ENCODE peak calls at places on chromosomes 12 and 14, in six cellular contexts. One of them, this sample, is unnamed.

GRCh38 chr14:92898732-92899131 is 24.2 kb upstream of the CHGA start:
- DNase-seq in uterus: no peak
- DNase-seq in AG10803: no peak
- DNase-seq in bronchial epithelial cell: no peak
- DNase-seq in brain microvascular endothelial cell: no peak
- DNase-seq in GM06990: peak
- DNase-seq in this sample: no peak

GRCh38 chr14:22556021-22556989 is 32.7 kb downstream of the DAD1 start:
- DNase-seq in GM06990: peak
- DNase-seq in uterus: peak
- DNase-seq in bronchial epithelial cell: peak
- DNase-seq in AG10803: peak
- DNase-seq in brain microvascular endothelial cell: peak
- DNase-seq in this sample: peak

GRCh38 chr12:107571492-107571891 is 114.1 kb upstream of the PWP1 start:
- DNase-seq in AG10803: no peak
- DNase-seq in GM06990: no peak
- DNase-seq in brain microvascular endothelial cell: no peak
- DNase-seq in bronchial epithelial cell: no peak
- DNase-seq in uterus: no peak
- DNase-seq in this sample: no peak

GRCh38 chr14:23951590-23952143 is 1.9 kb upstream of the DHRS4 start:
- DNase-seq in bronchial epithelial cell: no peak
- DNase-seq in brain microvascular endothelial cell: no peak
- DNase-seq in GM06990: no peak
- DNase-seq in uterus: no peak
- DNase-seq in AG10803: no peak
- DNase-seq in this sample: no peak

GRCh38 chr14:30551460-30551859 is 7.5 kb upstream of the G2E3 start:
- DNase-seq in uterus: no peak
- DNase-seq in brain microvascular endothelial cell: peak
- DNase-seq in GM06990: no peak
- DNase-seq in AG10803: no peak
- DNase-seq in bronchial epithelial cell: no peak
- DNase-seq in this sample: no peak

GRCh38 chr12:94056419-94057158 is 91.8 kb upstream of the PLXNC1 start:
- DNase-seq in bronchial epithelial cell: no peak
- DNase-seq in brain microvascular endothelial cell: no peak
- DNase-seq in AG10803: no peak
- DNase-seq in GM06990: no peak
- DNase-seq in uterus: no peak
- DNase-seq in this sample: no peak

GRCh38 chr12:132389066-132389465 is 59.7 kb upstream of the GALNT9 start:
- DNase-seq in uterus: no peak
- DNase-seq in brain microvascular endothelial cell: no peak
- DNase-seq in bronchial epithelial cell: no peak
- DNase-seq in AG10803: no peak
- DNase-seq in GM06990: no peak
- DNase-seq in this sample: no peak

GRCh38 chr12:45713108-45713507 is 16.4 kb upstream of the ARID2 start:
- DNase-seq in uterus: no peak
- DNase-seq in GM06990: no peak
- DNase-seq in bronchial epithelial cell: peak
- DNase-seq in AG10803: peak
- DNase-seq in brain microvascular endothelial cell: no peak
- DNase-seq in this sample: no peak

GRCh38 chr14:82755923-82756322 is 1222.3 kb upstream of the SEL1L start:
- DNase-seq in uterus: no peak
- DNase-seq in brain microvascular endothelial cell: no peak
- DNase-seq in bronchial epithelial cell: no peak
- DNase-seq in GM06990: no peak
- DNase-seq in AG10803: no peak
- DNase-seq in this sample: no peak

GRCh38 chr12:124188561-124189405 is 106.1 kb upstream of the RFLNA start:
- DNase-seq in brain microvascular endothelial cell: no peak
- DNase-seq in AG10803: peak
- DNase-seq in GM06990: no peak
- DNase-seq in uterus: no peak
- DNase-seq in bronchial epithelial cell: peak
- DNase-seq in this sample: no peak

GRCh38 chr14:105519946-105520698 is 6.3 kb upstream of the TMEM121 start:
- DNase-seq in uterus: no peak
- DNase-seq in brain microvascular endothelial cell: no peak
- DNase-seq in GM06990: no peak
- DNase-seq in bronchial epithelial cell: no peak
- DNase-seq in AG10803: no peak
- DNase-seq in this sample: no peak

GRCh38 chr12:3200779-3201738 is 123.9 kb downstream of the TSPAN9 start:
- DNase-seq in brain microvascular endothelial cell: no peak
- DNase-seq in bronchial epithelial cell: no peak
- DNase-seq in AG10803: no peak
- DNase-seq in uterus: no peak
- DNase-seq in GM06990: no peak
- DNase-seq in this sample: no peak

GRCh38 chr12:65590318-65590717 is 234.0 kb upstream of the HMGA2 start:
- DNase-seq in uterus: no peak
- DNase-seq in bronchial epithelial cell: no peak
- DNase-seq in GM06990: no peak
- DNase-seq in AG10803: no peak
- DNase-seq in brain microvascular endothelial cell: no peak
- DNase-seq in this sample: no peak

GRCh38 chr14:92633724-92634123 is 114.7 kb downstream of the LGMN start:
- DNase-seq in bronchial epithelial cell: no peak
- DNase-seq in GM06990: no peak
- DNase-seq in brain microvascular endothelial cell: no peak
- DNase-seq in AG10803: peak
- DNase-seq in uterus: no peak
- DNase-seq in this sample: peak

GRCh38 chr12:65824314-65824563 is at the start of gene HMGA2:
- DNase-seq in uterus: no peak
- DNase-seq in brain microvascular endothelial cell: no peak
- DNase-seq in bronchial epithelial cell: no peak
- DNase-seq in GM06990: no peak
- DNase-seq in AG10803: peak
- DNase-seq in this sample: no peak

GRCh38 chr12:49875115-49875720 is 28.5 kb downstream of the FAIM2 start:
- DNase-seq in brain microvascular endothelial cell: no peak
- DNase-seq in uterus: no peak
- DNase-seq in AG10803: no peak
- DNase-seq in GM06990: no peak
- DNase-seq in bronchial epithelial cell: no peak
- DNase-seq in this sample: no peak

GRCh38 chr12:34354239-34355200 is 332.2 kb downstream of the ALG10 start:
- DNase-seq in AG10803: no peak
- DNase-seq in bronchial epithelial cell: no peak
- DNase-seq in uterus: no peak
- DNase-seq in brain microvascular endothelial cell: no peak
- DNase-seq in GM06990: no peak
- DNase-seq in this sample: no peak

GRCh38 chr14:92253381-92253894 is 69.5 kb upstream of the SLC24A4 start:
- DNase-seq in brain microvascular endothelial cell: no peak
- DNase-seq in bronchial epithelial cell: no peak
- DNase-seq in uterus: no peak
- DNase-seq in GM06990: no peak
- DNase-seq in AG10803: no peak
- DNase-seq in this sample: no peak

GRCh38 chr14:77580964-77581505 is 35.4 kb downstream of the SPTLC2 start:
- DNase-seq in brain microvascular endothelial cell: peak
- DNase-seq in uterus: no peak
- DNase-seq in bronchial epithelial cell: no peak
- DNase-seq in AG10803: peak
- DNase-seq in GM06990: peak
- DNase-seq in this sample: peak

GRCh38 chr12:68911197-68911718 is 21.7 kb downstream of the CPM start:
- DNase-seq in uterus: no peak
- DNase-seq in bronchial epithelial cell: no peak
- DNase-seq in GM06990: no peak
- DNase-seq in AG10803: no peak
- DNase-seq in brain microvascular endothelial cell: no peak
- DNase-seq in this sample: no peak

GRCh38 chr12:47820631-47821345 is 1.1 kb upstream of the HDAC7 start:
- DNase-seq in GM06990: no peak
- DNase-seq in brain microvascular endothelial cell: peak
- DNase-seq in uterus: peak
- DNase-seq in AG10803: peak
- DNase-seq in bronchial epithelial cell: peak
- DNase-seq in this sample: peak

GRCh38 chr14:105364100-105364708 is 34.1 kb upstream of the TEX22 start:
- DNase-seq in brain microvascular endothelial cell: peak
- DNase-seq in uterus: no peak
- DNase-seq in AG10803: peak
- DNase-seq in bronchial epithelial cell: peak
- DNase-seq in GM06990: no peak
- DNase-seq in this sample: peak

GRCh38 chr12:52274521-52274920 is at the start of gene KRT86:
- DNase-seq in uterus: no peak
- DNase-seq in GM06990: no peak
- DNase-seq in AG10803: no peak
- DNase-seq in brain microvascular endothelial cell: no peak
- DNase-seq in bronchial epithelial cell: no peak
- DNase-seq in this sample: no peak

GRCh38 chr12:70543444-70543843 is 93.8 kb downstream of the PTPRB start:
- DNase-seq in AG10803: peak
- DNase-seq in GM06990: no peak
- DNase-seq in uterus: no peak
- DNase-seq in bronchial epithelial cell: peak
- DNase-seq in brain microvascular endothelial cell: peak
- DNase-seq in this sample: peak

GRCh38 chr14:38042356-38042755 is 165.3 kb upstream of the SSTR1 start:
- DNase-seq in bronchial epithelial cell: no peak
- DNase-seq in AG10803: peak
- DNase-seq in brain microvascular endothelial cell: peak
- DNase-seq in GM06990: no peak
- DNase-seq in uterus: no peak
- DNase-seq in this sample: peak

GRCh38 chr14:89455412-89455811 is 38.4 kb upstream of the FOXN3 start:
- DNase-seq in GM06990: no peak
- DNase-seq in bronchial epithelial cell: no peak
- DNase-seq in brain microvascular endothelial cell: no peak
- DNase-seq in uterus: no peak
- DNase-seq in AG10803: no peak
- DNase-seq in this sample: no peak
- TF ChIP-seq CTCF in GM06990: no peak
- TF ChIP-seq CTCF in bronchial epithelial cell: no peak
- TF ChIP-seq CTCF in brain microvascular endothelial cell: no peak
- TF ChIP-seq CTCF in uterus: no peak
- TF ChIP-seq CTCF in AG10803: no peak
- TF ChIP-seq CTCF in this sample: no peak

GRCh38 chr14:68094158-68094557 is 274.6 kb downstream of the RAD51B start:
- DNase-seq in bronchial epithelial cell: peak
- DNase-seq in AG10803: no peak
- DNase-seq in GM06990: no peak
- DNase-seq in uterus: no peak
- DNase-seq in brain microvascular endothelial cell: no peak
- DNase-seq in this sample: no peak
- TF ChIP-seq CTCF in bronchial epithelial cell: no peak
- TF ChIP-seq CTCF in AG10803: no peak
- TF ChIP-seq CTCF in GM06990: no peak
- TF ChIP-seq CTCF in uterus: no peak
- TF ChIP-seq CTCF in brain microvascular endothelial cell: no peak
- TF ChIP-seq CTCF in this sample: peak

GRCh38 chr14:51554953-51555352 is 96.8 kb upstream of the FRMD6 start:
- DNase-seq in GM06990: no peak
- DNase-seq in AG10803: peak
- DNase-seq in bronchial epithelial cell: no peak
- DNase-seq in brain microvascular endothelial cell: peak
- DNase-seq in uterus: no peak
- DNase-seq in this sample: peak
- TF ChIP-seq CTCF in GM06990: peak
- TF ChIP-seq CTCF in AG10803: peak
- TF ChIP-seq CTCF in bronchial epithelial cell: no peak
- TF ChIP-seq CTCF in brain microvascular endothelial cell: peak
- TF ChIP-seq CTCF in uterus: no peak
- TF ChIP-seq CTCF in this sample: peak

DNA sequence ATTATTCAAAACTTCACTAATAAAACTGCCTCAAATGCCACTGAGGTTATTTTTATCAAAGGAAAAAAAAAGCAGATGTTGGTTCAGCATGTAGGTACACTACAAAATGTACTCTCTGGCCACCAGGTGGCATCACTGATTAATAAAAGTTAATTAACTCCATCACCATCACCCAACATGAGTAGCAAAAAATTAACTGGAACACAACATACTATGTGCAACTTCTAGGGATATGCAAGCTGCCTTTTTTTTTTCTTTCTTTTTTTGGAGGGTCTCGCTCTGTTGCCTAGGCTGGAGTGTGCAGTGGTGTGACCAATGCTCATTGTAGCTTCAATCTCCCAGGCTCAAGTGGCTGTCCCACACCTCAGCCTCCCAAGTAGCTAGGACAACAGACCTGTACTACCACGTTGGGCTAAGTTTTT is 43.8 kb upstream of the NR2C1 start:
- DNase-seq in uterus: peak
- DNase-seq in bronchial epithelial cell: no peak
- DNase-seq in GM06990: peak
- DNase-seq in brain microvascular endothelial cell: peak
- DNase-seq in AG10803: peak
- DNase-seq in this sample: peak
- TF ChIP-seq CTCF in uterus: peak
- TF ChIP-seq CTCF in bronchial epithelial cell: peak
- TF ChIP-seq CTCF in GM06990: peak
- TF ChIP-seq CTCF in brain microvascular endothelial cell: peak
- TF ChIP-seq CTCF in AG10803: peak
- TF ChIP-seq CTCF in this sample: peak

GRCh38 chr12:86230516-86231146 is 25.6 kb downstream of the MGAT4C start:
- DNase-seq in brain microvascular endothelial cell: peak
- DNase-seq in uterus: no peak
- DNase-seq in GM06990: no peak
- DNase-seq in bronchial epithelial cell: no peak
- DNase-seq in AG10803: no peak
- DNase-seq in this sample: no peak

GRCh38 chr12:86226481-86226880 is 29.7 kb downstream of the MGAT4C start:
- DNase-seq in AG10803: no peak
- DNase-seq in brain microvascular endothelial cell: no peak
- DNase-seq in GM06990: no peak
- DNase-seq in bronchial epithelial cell: peak
- DNase-seq in uterus: no peak
- DNase-seq in this sample: no peak

GRCh38 chr12:86233126-86233525 is 23.1 kb downstream of the MGAT4C start:
- DNase-seq in AG10803: no peak
- DNase-seq in GM06990: no peak
- DNase-seq in brain microvascular endothelial cell: no peak
- DNase-seq in bronchial epithelial cell: peak
- DNase-seq in uterus: no peak
- DNase-seq in this sample: no peak

GRCh38 chr12:86229772-86230171 is 26.4 kb downstream of the MGAT4C start:
- DNase-seq in uterus: no peak
- DNase-seq in bronchial epithelial cell: no peak
- DNase-seq in GM06990: no peak
- DNase-seq in brain microvascular endothelial cell: no peak
- DNase-seq in AG10803: no peak
- DNase-seq in this sample: no peak

DNA sequence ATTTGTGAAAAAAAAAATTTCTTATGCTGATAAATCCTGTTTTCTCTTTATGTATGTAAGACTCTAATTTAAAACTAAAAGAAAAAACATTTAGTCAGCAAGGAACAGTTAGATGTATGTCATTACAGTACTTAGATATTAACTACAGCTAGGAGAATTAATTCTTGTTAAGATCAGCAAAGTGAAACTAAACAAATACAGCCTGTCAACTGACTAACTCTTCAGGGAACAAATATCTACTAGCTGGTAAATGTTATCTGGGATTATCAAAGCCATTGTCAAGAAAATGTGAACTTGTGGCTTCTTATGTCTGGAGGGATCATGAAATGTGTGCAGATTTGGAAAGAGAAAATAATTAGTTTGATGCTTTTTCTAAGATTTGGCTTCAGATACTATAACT is 27.5 kb downstream of the MGAT4C start:
- DNase-seq in brain microvascular endothelial cell: no peak
- DNase-seq in bronchial epithelial cell: no peak
- DNase-seq in AG10803: no peak
- DNase-seq in uterus: no peak
- DNase-seq in GM06990: no peak
- DNase-seq in this sample: no peak
- TF ChIP-seq CTCF in brain microvascular endothelial cell: no peak
- TF ChIP-seq CTCF in bronchial epithelial cell: no peak
- TF ChIP-seq CTCF in AG10803: no peak
- TF ChIP-seq CTCF in uterus: no peak
- TF ChIP-seq CTCF in GM06990: no peak
- TF ChIP-seq CTCF in this sample: no peak

This sample was measured in HFFc6.